ENCODE peak calls at places on chromosomes 1 and 21, in four cellular contexts. B is stimulated activated CD4-positive, alpha-beta T cell treated with anti-CD3 and anti-CD28 coated beads, Interleukin-1b, Interleukin-23, amount 100 ng/mL, for 1 hour; T is NCI-H1092; A is heart right ventricle. U is an unnamed sample.

GRCh38 chr1:32007591-32007940 is 6.1 kb upstream of the KHDRBS1 start:
- DNase-seq in B (no peak), T (no peak), A (no peak), U (no peak)

GRCh38 chr1:204443260-204443619 is 31.6 kb upstream of the PPP1R15B start:
- DNase-seq in B (no peak), T (no peak), A (no peak), U (no peak)

GRCh38 chr1:114040273-114041043 is 61.2 kb downstream of the OLFML3 start:
- DNase-seq in B (no peak), T (no peak), A (no peak), U (no peak)

GRCh38 chr1:85830837-85831236 is 122.6 kb upstream of the ZNHIT6 start:
- DNase-seq in B (no peak), T (no peak), A (no peak), U (no peak)

GRCh38 chr1:231929311-231929710 is 302.7 kb downstream of the DISC1 start:
- DNase-seq in B (no peak), T (no peak), A (no peak), U (no peak)

GRCh38 chr1:34970829-34971228 is 14.3 kb downstream of the TMEM35B start:
- DNase-seq in B (no peak), T (no peak), A (no peak), U (no peak)

GRCh38 chr21:37534431-37534830 is 167.9 kb downstream of the DYRK1A start:
- DNase-seq in B (no peak), T (no peak), A (no peak), U (no peak)

GRCh38 chr1:21937372-21938121 is 437 bp upstream of the HSPG2 start:
- DNase-seq in B (peak; percentile 51), T (peak; percentile 49), A (peak; percentile 85), U (peak; percentile 86)

GRCh38 chr1:233714631-233715217 is 100.8 kb downstream of the KCNK1 start:
- DNase-seq in B (no peak), T (peak; percentile 92), A (no peak), U (no peak)

GRCh38 chr21:31252611-31253010 is 91.5 kb downstream of the TIAM1 start:
- DNase-seq in B (no peak), T (no peak), A (no peak), U (no peak)

GRCh38 chr1:184330884-184331283 is 55.9 kb upstream of the C1orf21 start:
- DNase-seq in B (no peak), T (no peak), A (no peak), U (no peak)

GRCh38 chr1:41175546-41175945 is 66.6 kb downstream of the SCMH1 start:
- DNase-seq in B (no peak), T (peak; percentile 84), A (no peak), U (no peak)

GRCh38 chr1:234870020-234870378 is 258.6 kb downstream of the TOMM20 start:
- DNase-seq in B (no peak), T (no peak), A (no peak), U (no peak)

GRCh38 chr1:17768651-17769241 is 13.6 kb downstream of the ACTL8 start:
- DNase-seq in B (no peak), T (no peak), A (no peak), U (no peak)

GRCh38 chr1:203906932-203907331 is 45.5 kb downstream of the SNRPE start:
- DNase-seq in B (no peak), T (no peak), A (no peak), U (no peak)

GRCh38 chr1:71521655-71522264 is 440.9 kb upstream of the ZRANB2 start:
- DNase-seq in B (no peak), T (peak; percentile 0), A (peak; percentile 24), U (peak; percentile 52)

GRCh38 chr1:168246506-168246905 is 20.7 kb downstream of the SFT2D2 start:
- DNase-seq in B (no peak), T (no peak), A (no peak), U (no peak)

GRCh38 chr1:183783342-183783741 is 21.6 kb upstream of the RGL1 start:
- DNase-seq in B (no peak), T (no peak), A (no peak), U (no peak)

GRCh38 chr1:53500184-53501064 is 41.2 kb downstream of the DMRTB1 start:
- DNase-seq in B (no peak), T (peak; percentile 53), A (no peak), U (no peak)

GRCh38 chr1:16918371-16918770 is 3.4 kb upstream of the CROCC start:
- DNase-seq in B (no peak), T (no peak), A (no peak), U (no peak)

GRCh38 chr1:183812686-183813569 is 8.0 kb downstream of the RGL1 start:
- DNase-seq in B (no peak), T (no peak), A (no peak), U (no peak)

GRCh38 chr1:19339199-19339861 is 27.2 kb downstream of the SLC66A1 start:
- DNase-seq in B (no peak), T (no peak), A (no peak), U (no peak)

U was measured in ovary.